ENCODE peak calls at places on chromosome 2, in six cellular contexts. H, M, B, S, R and P are unnamed samples. For H3K4me1, the result is how much of the 10 kb centered on the place peaks cover.

GRCh38 chr2:215269397-215270117 is 42.3 kb upstream of the ATIC start:
- DNase-seq in H (peak), M (peak), B (peak), S (peak), R (peak), P (peak)

GRCh38 chr2:216274194-216274593 is 98.1 kb downstream of the MARCHF4 start:
- DNase-seq in H (no peak), M (no peak), B (peak), S (peak), R (no peak), P (no peak)

GRCh38 chr2:226475650-226476049 is 324.0 kb downstream of the IRS1 start:
- DNase-seq in H (no peak), M (no peak), B (peak), S (peak), R (no peak), P (peak)

GRCh38 chr2:174635015-174635593 is 37.5 kb upstream of the WIPF1 start:
- DNase-seq in H (no peak), M (no peak), B (no peak), S (no peak), R (no peak), P (no peak)

GRCh38 chr2:181738483-181739015 is 58.2 kb upstream of the NEUROD1 start:
- DNase-seq in H (no peak), M (no peak), B (no peak), S (no peak), R (no peak), P (no peak)

GRCh38 chr2:54558188-54558975 is 102.3 kb downstream of the SPTBN1 start:
- DNase-seq in H (peak), M (peak), B (peak), S (peak), R (peak), P (peak)

GRCh38 chr2:44233450-44234128 is 41.7 kb upstream of the SLC3A1 start:
- DNase-seq in H (no peak), M (no peak), B (peak), S (peak), R (no peak), P (peak)

GRCh38 chr2:11288431-11288830 is 56.0 kb downstream of the ROCK2 start:
- DNase-seq in H (no peak), M (no peak), B (no peak), S (no peak), R (no peak), P (no peak)

GRCh38 chr2:97011977-97012569 is 25.7 kb upstream of the FAM178B start:
- DNase-seq in H (no peak), M (peak), B (peak), S (peak), R (no peak), P (peak)

GRCh38 chr2:95121150-95121494 is 486 bp downstream of the MRPS5 start:
- DNase-seq in H (peak), M (no peak), B (peak), S (peak), R (no peak), P (no peak)

GRCh38 chr2:22970284-22970975 is 414.5 kb upstream of the KLHL29 start:
- DNase-seq in H (no peak), M (no peak), B (no peak), S (no peak), R (no peak), P (no peak)

GRCh38 chr2:201939366-201939985 is 94.2 kb upstream of the FZD7 start:
- DNase-seq in H (no peak), M (no peak), B (no peak), S (peak), R (no peak), P (no peak)

GRCh38 chr2:24174851-24175277 is at the start of gene FAM228A:
- DNase-seq in H (no peak), M (no peak), B (no peak), S (no peak), R (no peak), P (no peak)

GRCh38 chr2:54952978-54953456 is 97.2 kb downstream of the RTN4 start:
- DNase-seq in H (no peak), M (no peak), B (no peak), S (no peak), R (no peak), P (peak)

GRCh38 chr2:69998761-69999160 is 37.3 kb upstream of the ASPRV1 start:
- DNase-seq in H (no peak), M (no peak), B (no peak), S (no peak), R (no peak), P (no peak)

GRCh38 chr2:138942466-138942865 is 162.3 kb upstream of the NXPH2 start:
- DNase-seq in H (no peak), M (no peak), B (no peak), S (no peak), R (no peak), P (no peak)

GRCh38 chr2:240946654-240947053 is 40.5 kb downstream of the CROCC2 start:
- DNase-seq in H (no peak), M (no peak), B (no peak), S (no peak), R (no peak), P (no peak)

GRCh38 chr2:46332686-46333281 is 35.6 kb downstream of the EPAS1 start:
- DNase-seq in H (no peak), M (no peak), B (peak), S (no peak), R (no peak), P (no peak)

GRCh38 chr2:205852457-205852856 is 170.2 kb downstream of the NRP2 start:
- DNase-seq in H (no peak), M (no peak), B (no peak), S (no peak), R (no peak), P (no peak)

GRCh38 chr2:240472078-240472790 is 36.8 kb downstream of the GPC1 start:
- DNase-seq in H (no peak), M (no peak), B (no peak), S (no peak), R (no peak), P (no peak)

GRCh38 chr2:72148975-72149555 is 1.4 kb upstream of the CYP26B1 start:
- DNase-seq in H (no peak), M (no peak), B (peak), S (peak), R (peak), P (no peak)

GRCh38 chr2:42036413-42036812 is 11.4 kb upstream of the PKDCC start:
- DNase-seq in H (no peak), M (no peak), B (no peak), S (no peak), R (no peak), P (no peak)

GRCh38 chr2:74867841-74868658 is 34.1 kb downstream of the HK2 start:
- DNase-seq in H (no peak), M (no peak), B (peak), S (peak), R (peak), P (no peak)

GRCh38 chr2:64128943-64129391 is 15.3 kb downstream of the PELI1 start:
- DNase-seq in H (no peak), M (no peak), B (peak), S (no peak), R (no peak), P (no peak)

GRCh38 chr2:54579682-54580349 is 123.7 kb downstream of the SPTBN1 start:
- DNase-seq in H (no peak), M (peak), B (no peak), S (no peak), R (no peak), P (no peak)

GRCh38 chr2:42342061-42342794 is 18.8 kb downstream of the COX7A2L start:
- DNase-seq in H (no peak), M (no peak), B (peak), S (peak), R (peak), P (peak)

GRCh38 chr2:64338910-64339500 is 115.0 kb upstream of the LGALSL start:
- DNase-seq in H (peak), M (no peak), B (no peak), S (peak), R (no peak), P (peak)

GRCh38 chr2:60068755-60069154 is 484.7 kb downstream of the BCL11A start:
- DNase-seq in H (no peak), M (no peak), B (no peak), S (no peak), R (no peak), P (no peak)

GRCh38 chr2:240997141-240997855 is 1.1 kb upstream of the SNED1 start:
- DNase-seq in H (no peak), M (no peak), B (no peak), S (no peak), R (peak), P (no peak)

GRCh38 chr2:215712219-215712849 is 276.5 kb upstream of the FN1 start:
- DNase-seq in H (no peak), M (no peak), B (no peak), S (peak), R (no peak), P (no peak)

GRCh38 chr2:226836548-226836885 is 663 bp downstream of the RHBDD1 start:
- DNase-seq in H (no peak), M (no peak), B (no peak), S (no peak), R (no peak), P (no peak)

GRCh38 chr2:66581461-66582363 is 146.8 kb downstream of the MEIS1 start:
- DNase-seq in H (no peak), M (no peak), B (peak), S (peak), R (no peak), P (peak)

GRCh38 chr2:118529931-118530330 is 317.5 kb downstream of the EN1 start:
- DNase-seq in H (no peak), M (no peak), B (no peak), S (peak), R (no peak), P (no peak)

GRCh38 chr2:185299867-185300266 is 438.7 kb upstream of the FSIP2 start:
- DNase-seq in H (no peak), M (no peak), B (no peak), S (no peak), R (no peak), P (no peak)

GRCh38 chr2:1739961-1740713 is 4.2 kb downstream of the PXDN start:
- DNase-seq in H (no peak), M (no peak), B (peak), S (no peak), R (no peak), P (no peak)

GRCh38 chr2:16323131-16323520 is 342.5 kb downstream of the CYRIA start:
- DNase-seq in H (no peak), M (no peak), B (no peak), S (no peak), R (no peak), P (no peak)

GRCh38 chr2:68031546-68032160 is 31.2 kb downstream of the C1D start:
- DNase-seq in H (no peak), M (peak), B (peak), S (peak), R (no peak), P (peak)

GRCh38 chr2:25561136-25561850 is 112.1 kb downstream of the DTNB start:
- DNase-seq in H (no peak), M (no peak), B (no peak), S (no peak), R (no peak), P (no peak)

DNA sequence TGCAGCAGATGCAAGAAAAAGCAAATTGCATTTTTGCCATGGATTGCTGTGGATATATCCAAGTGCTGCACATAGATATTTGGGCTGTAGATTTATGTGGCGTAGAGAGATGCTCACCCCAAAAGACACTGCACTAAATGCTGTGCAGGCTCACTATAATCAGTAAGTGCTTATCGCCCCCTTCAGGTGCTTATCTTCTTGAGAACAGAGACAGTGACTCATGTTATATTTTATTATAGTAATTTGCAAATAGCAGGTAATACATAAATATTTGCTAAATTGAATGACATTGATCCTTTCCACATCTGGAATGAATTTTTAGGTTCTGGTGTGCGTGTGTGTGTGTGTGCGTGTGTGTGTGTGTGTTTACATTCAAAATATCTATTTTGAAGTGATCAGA is 36.8 kb upstream of the PLEKHM3 start:
- DNase-seq in H (no peak), M (peak), B (peak), S (peak), R (no peak), P (peak)
- TF ChIP-seq CTCF in H (no peak), M (peak), B (peak), S (peak), R (peak), P (peak)

DNA sequence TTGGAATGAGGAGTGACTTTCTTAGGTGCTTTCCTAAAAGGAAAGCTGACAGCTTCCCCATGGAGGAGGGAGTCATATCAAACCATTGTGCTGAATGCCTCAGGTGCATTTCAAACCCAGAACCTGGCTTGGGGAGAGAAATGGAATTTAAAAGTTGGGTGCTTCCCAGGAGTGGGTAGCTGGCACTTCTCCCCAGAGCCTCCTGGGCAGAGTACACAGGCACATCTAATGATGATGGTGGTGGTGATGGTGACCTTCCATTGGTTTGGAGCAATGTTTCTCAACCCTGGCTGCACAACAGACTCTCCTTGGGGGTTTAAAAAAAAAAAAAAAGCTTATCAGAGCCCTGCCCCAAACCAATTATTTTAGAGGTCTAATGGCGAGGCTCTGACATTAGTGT is 8.3 kb downstream of the FOSL2 start:
- DNase-seq in H (no peak), M (no peak), B (no peak), S (no peak), R (no peak), P (no peak)
- H3K4me1 ChIP-seq in H (under half), M (under half), B (under half), S (under half), R (half or more), P (under half)

DNA sequence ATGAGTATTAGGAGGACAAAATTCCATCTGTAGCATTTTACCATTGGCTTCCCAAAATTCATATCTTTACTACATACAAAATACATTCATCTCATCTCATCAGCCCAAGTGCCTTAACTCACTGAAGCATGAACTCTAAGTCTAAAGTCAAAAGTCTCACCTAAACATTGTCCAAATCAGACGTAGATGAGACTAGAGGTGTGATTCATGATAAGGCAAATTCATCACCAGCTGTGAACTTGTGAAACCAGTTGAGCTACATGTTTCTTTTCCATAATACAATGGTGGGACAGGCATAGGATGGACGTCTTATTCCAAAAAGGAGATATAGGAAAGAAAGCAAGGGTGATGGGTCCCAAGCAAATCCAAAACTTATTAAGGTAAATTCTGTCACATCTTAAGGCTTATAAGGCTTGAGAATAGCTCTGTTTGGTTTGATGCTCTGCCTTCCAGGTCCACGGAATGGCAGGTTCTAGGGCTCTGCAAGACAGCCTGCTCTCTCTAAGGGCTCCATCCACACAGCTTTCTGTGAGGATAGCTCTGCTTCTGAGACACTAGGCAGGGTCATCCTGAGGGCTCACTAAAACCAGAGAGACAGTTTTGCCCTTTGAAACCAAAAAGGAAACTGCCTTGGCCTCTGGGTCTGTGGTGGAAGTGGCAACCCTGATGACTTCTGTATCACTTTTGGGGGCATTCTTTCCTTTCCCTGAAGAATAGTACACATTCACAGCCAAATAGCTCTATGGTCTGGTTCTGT is 9.6 kb downstream of the IFIH1 start:
- DNase-seq in H (no peak), M (no peak), B (no peak), S (no peak), R (no peak), P (no peak)
- H3K27ac ChIP-seq in H (no peak), M (no peak), B (no peak), S (no peak), R (no peak), P (no peak)

GRCh38 chr2:73292316-73292905 is 937 bp downstream of the EGR4 start:
- DNase-seq in H (no peak), M (no peak), B (no peak), S (no peak), R (no peak), P (no peak)

GRCh38 chr2:73294239-73294638 is 891 bp upstream of the EGR4 start:
- DNase-seq in H (no peak), M (no peak), B (no peak), S (no peak), R (no peak), P (no peak)

GRCh38 chr2:73292906-73293533 is 328 bp downstream of the EGR4 start:
- DNase-seq in H (no peak), M (no peak), B (no peak), S (no peak), R (no peak), P (peak)

GRCh38 chr2:73291461-73292315 is 1.7 kb downstream of the EGR4 start:
- DNase-seq in H (no peak), M (no peak), B (no peak), S (no peak), R (no peak), P (peak)

GRCh38 chr2:73293534-73294171 is at the start of gene EGR4:
- DNase-seq in H (peak), M (peak), B (peak), S (peak), R (no peak), P (peak)
- TF ChIP-seq CTCF in H (no peak), M (no peak), B (no peak), S (no peak), R (no peak), P (no peak)